ENCODE peak calls at places on chromosomes 4 and X, in four cellular contexts. C is CD4-positive, alpha-beta memory T cell; R is transverse colon; X is stomach. D is an unnamed sample.

GRCh38 chr4:155408796-155409195 is 32.0 kb upstream of the MAP9 start:
- DNase-seq in C (no peak), R (no peak), X (no peak), D (no peak)

GRCh38 chr4:89590102-89590501 is 246.9 kb downstream of the SNCA start:
- DNase-seq in C (no peak), R (no peak), X (no peak), D (no peak)

GRCh38 chr4:139281212-139281611 is 1.2 kb upstream of the MGARP start:
- DNase-seq in C (no peak), R (no peak), X (no peak), D (peak; percentile 36)

GRCh38 chr4:37424753-37425152 is 180.2 kb downstream of the NWD2 start:
- DNase-seq in C (no peak), R (no peak), X (no peak), D (no peak)

GRCh38 chr4:145805490-145805889 is 125.5 kb downstream of the C4orf51 start:
- DNase-seq in C (no peak), R (no peak), X (no peak), D (no peak)

GRCh38 chrX:150299579-150299978 is 63.5 kb upstream of the MAMLD1 start:
- DNase-seq in C (no peak), R (no peak), X (no peak), D (no peak)

GRCh38 chr4:162011039-162011438 is 152.8 kb downstream of the FSTL5 start:
- DNase-seq in C (no peak), R (no peak), X (no peak), D (no peak)

GRCh38 chr4:55396305-55397023 is 707 bp downstream of the TMEM165 start:
- DNase-seq in C (peak; percentile 33), R (peak; percentile 57), X (peak; percentile 46), D (peak; percentile 59)

GRCh38 chr4:155972098-155972497 is 18.4 kb upstream of the CTSO start:
- DNase-seq in C (no peak), R (no peak), X (no peak), D (peak; percentile 64)

GRCh38 chr4:129378346-129378745 is 282.4 kb downstream of the C4orf33 start:
- DNase-seq in C (no peak), R (no peak), X (no peak), D (no peak)

GRCh38 chr4:155924637-155925036 is 21.1 kb downstream of the TDO2 start:
- DNase-seq in C (no peak), R (no peak), X (no peak), D (no peak)

GRCh38 chrX:113726009-113726408 is 857.9 kb upstream of the HTR2C start:
- DNase-seq in C (no peak), R (no peak), X (no peak), D (no peak)

GRCh38 chrX:152600853-152601635 is 36.7 kb upstream of the GABRQ start:
- DNase-seq in C (no peak), R (no peak), X (no peak), D (no peak)

GRCh38 chr4:187387709-187388108 is 607.9 kb upstream of the ZFP42 start:
- DNase-seq in C (no peak), R (no peak), X (no peak), D (peak; percentile 61)

GRCh38 chr4:150570123-150570522 is 11.8 kb upstream of the MAB21L2 start:
- DNase-seq in C (no peak), R (no peak), X (no peak), D (no peak)

GRCh38 chr4:132865458-132865857 is 283.6 kb upstream of the PCDH10 start:
- DNase-seq in C (no peak), R (no peak), X (no peak), D (no peak)

GRCh38 chrX:7514871-7515599 is 327.9 kb upstream of the VCX start:
- DNase-seq in C (no peak), R (no peak), X (no peak), D (peak; percentile 43)

GRCh38 chr4:102252171-102252570 is 93.1 kb downstream of the SLC39A8 start:
- DNase-seq in C (no peak), R (no peak), X (no peak), D (no peak)

GRCh38 chr4:166675411-166675810 is 558.9 kb downstream of the SPOCK3 start:
- DNase-seq in C (no peak), R (no peak), X (no peak), D (peak; percentile 56)

GRCh38 chr4:144948421-144948820 is 149.6 kb downstream of the ANAPC10 start:
- DNase-seq in C (no peak), R (no peak), X (no peak), D (no peak)

GRCh38 chr4:110175634-110176033 is 22.8 kb downstream of the ELOVL6 start:
- DNase-seq in C (no peak), R (no peak), X (no peak), D (peak; percentile 29)

GRCh38 chrX:149512225-149512885 is 7.2 kb upstream of the IDS start:
- DNase-seq in C (peak; percentile 54), R (peak; percentile 63), X (peak; percentile 64), D (peak; percentile 73)

GRCh38 chr4:85498068-85498733 is 23.3 kb downstream of the ARHGAP24 start:
- DNase-seq in C (no peak), R (peak; percentile 40), X (peak; percentile 61), D (peak; percentile 73)

GRCh38 chrX:153441981-153442380 is 3.9 kb downstream of the TREX2 start:
- DNase-seq in C (no peak), R (no peak), X (no peak), D (no peak)

GRCh38 chr4:188218392-188218791 is 79.2 kb downstream of the TRIML1 start:
- DNase-seq in C (no peak), R (no peak), X (no peak), D (no peak)

GRCh38 chr4:80365928-80366327 is 30.4 kb downstream of the CFAP299 start:
- DNase-seq in C (peak; percentile 60), R (peak; percentile 60), X (peak; percentile 54), D (peak; percentile 82)

GRCh38 chr4:152485726-152486276 is 50.1 kb downstream of the FBXW7 start:
- DNase-seq in C (peak; percentile 67), R (no peak), X (no peak), D (peak; percentile 87)

GRCh38 chr4:138050601-138051000 is 191.5 kb downstream of the SLC7A11 start:
- DNase-seq in C (no peak), R (no peak), X (no peak), D (no peak)

GRCh38 chr4:181478675-181479074 is 764.5 kb upstream of the TENM3 start:
- DNase-seq in C (no peak), R (no peak), X (no peak), D (no peak)

GRCh38 chrX:43949669-43950068 is 23.5 kb downstream of the NDP start:
- DNase-seq in C (peak; percentile 19), R (peak; percentile 22), X (no peak), D (peak; percentile 46)

GRCh38 chrX:43676960-43677582 is 21.0 kb downstream of the MAOA start:
- DNase-seq in C (peak; percentile 66), R (no peak), X (no peak), D (no peak)

GRCh38 chrX:1592128-1592862 is 891 bp downstream of the AKAP17A start:
- DNase-seq in C (no peak), R (peak; percentile 38), X (peak; percentile 26), D (peak; percentile 19)

GRCh38 chr4:32025840-32026459 is 1305.8 kb downstream of the PCDH7 start:
- DNase-seq in C (no peak), R (peak; percentile 35), X (no peak), D (peak; percentile 51)

GRCh38 chr4:39256436-39256835 is 74.1 kb downstream of the WDR19 start:
- DNase-seq in C (no peak), R (no peak), X (no peak), D (no peak)

GRCh38 chr4:138681000-138681604 is 334.5 kb upstream of the NOCT start:
- DNase-seq in C (peak; percentile 32), R (peak; percentile 77), X (peak; percentile 86), D (peak; percentile 80)

GRCh38 chrX:46588263-46588662 is 14.7 kb downstream of the CHST7 start:
- DNase-seq in C (peak; percentile 35), R (peak; percentile 20), X (no peak), D (peak; percentile 22)

GRCh38 chr4:71095141-71095939 is 101.9 kb downstream of the DCK start:
- DNase-seq in C (no peak), R (no peak), X (no peak), D (no peak)

GRCh38 chrX:44529315-44529714 is 13.3 kb downstream of the FUNDC1 start:
- DNase-seq in C (no peak), R (no peak), X (no peak), D (no peak)

GRCh38 chrX:139094671-139095592 is 383.4 kb upstream of the FGF13 start:
- DNase-seq in C (no peak), R (no peak), X (no peak), D (peak; percentile 51)

DNA sequence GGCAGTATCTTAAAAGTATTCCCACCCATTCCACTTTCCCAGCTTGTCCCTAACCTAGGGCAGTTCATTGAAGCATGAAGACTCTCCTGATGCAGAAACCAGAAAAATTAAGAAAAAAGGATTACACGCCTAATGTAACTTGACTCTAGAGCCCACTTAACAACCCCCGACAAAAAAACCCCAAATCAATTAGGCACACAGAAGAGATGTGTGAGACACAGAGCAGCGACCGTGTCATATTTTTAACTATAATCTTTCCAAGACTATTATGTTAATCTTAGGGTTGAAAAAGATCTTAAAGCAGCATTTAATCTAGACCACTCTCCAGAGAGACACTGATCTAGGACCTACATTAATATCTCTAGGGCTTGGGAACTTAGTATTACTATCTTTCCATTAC is 1.3 kb downstream of the YTHDC1 start:
- DNase-seq in C (no peak), R (no peak), X (no peak), D (no peak)
- H3K27ac ChIP-seq in C (peak overlapping the region; percentile 96), R (peak overlapping the region; percentile 98), X (peak overlapping the region; percentile 97), D (peak overlapping the region; percentile 78)

GRCh38 chrX:78333521-78333920 is 6.1 kb upstream of the CYSLTR1 start:
- DNase-seq in C (peak; percentile 71), R (no peak), X (no peak), D (peak; percentile 4)
- H3K27ac ChIP-seq in C (peak overlapping the region; percentile 53), R (no peak overlapping the region), X (no peak overlapping the region), D (no peak overlapping the region)

GRCh38 chr4:177369372-177369771 is 59.7 kb downstream of the NEIL3 start:
- DNase-seq in C (no peak), R (no peak), X (no peak), D (no peak)
- H3K27ac ChIP-seq in C (no peak overlapping the region), R (no peak overlapping the region), X (no peak overlapping the region), D (no peak overlapping the region)

GRCh38 chr4:10188400-10189004 is 71.9 kb upstream of the WDR1 start:
- DNase-seq in C (no peak), R (no peak), X (no peak), D (no peak)
- H3K27ac ChIP-seq in C (no peak overlapping the region), R (no peak overlapping the region), X (no peak overlapping the region), D (no peak overlapping the region)

GRCh38 chrX:10098235-10098819 is 58.4 kb upstream of the CLCN4 start:
- DNase-seq in C (peak; percentile 61), R (no peak), X (no peak), D (no peak)
- H3K27ac ChIP-seq in C (peak overlapping the region; percentile 67), R (peak overlapping the region; percentile 76), X (peak overlapping the region; percentile 74), D (no peak overlapping the region)

DNA sequence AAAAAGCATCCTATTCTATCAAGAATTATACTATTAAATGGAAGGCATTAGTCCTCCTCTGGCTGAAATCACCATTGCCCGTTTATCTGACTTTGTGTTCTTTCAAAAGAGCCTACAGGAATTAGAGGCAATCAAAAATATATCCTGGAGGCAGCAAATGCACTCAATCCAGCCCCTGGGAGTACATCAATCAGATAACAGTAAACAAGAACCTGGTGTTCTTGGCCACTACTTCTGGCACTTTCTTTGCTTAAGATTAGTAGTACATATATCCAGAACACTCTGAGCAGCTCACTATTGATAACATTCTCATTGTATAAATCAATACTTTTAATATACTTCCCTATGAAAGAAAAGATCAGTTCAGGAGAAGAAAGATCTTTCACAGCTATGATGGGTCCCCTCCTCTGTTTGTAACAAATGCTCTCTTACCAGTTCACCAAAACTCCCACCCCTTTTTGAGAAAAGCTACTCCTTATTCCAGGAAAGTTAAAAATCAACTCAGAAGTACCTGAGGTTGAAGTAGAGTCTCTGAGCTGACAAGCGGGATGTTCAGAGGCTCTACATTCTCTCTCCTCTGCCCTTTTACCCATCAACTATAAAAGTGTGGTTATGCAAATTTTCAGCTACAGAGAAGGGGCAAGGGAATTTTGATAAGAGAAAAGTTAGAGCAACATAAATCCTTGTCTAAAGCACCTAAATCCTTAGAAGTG is 176.0 kb downstream of the COX18 start:
- DNase-seq in C (no peak), R (no peak), X (no peak), D (no peak)
- H3K27ac ChIP-seq in C (no peak overlapping the region), R (no peak overlapping the region), X (peak overlapping the region; percentile 39), D (no peak overlapping the region)

D was measured in PC-3.